ENCODE peak calls at places on chromosomes 16 and 17, in four cellular contexts. Z is IMR-90, V is mesendoderm, L is H1. A is an unnamed sample. For H3K4me1, the result is how much of the 10 kb centered on the place peaks cover.

GRCh38 chr16:86325360-86325759 is 185.0 kb upstream of the FOXF1 start:
- DNase-seq in L (no peak), Z (no peak), V (no peak), A (no peak)

GRCh38 chr16:11386791-11387546 is 41.7 kb downstream of the RMI2 start:
- DNase-seq in Z (no peak), V (peak), L (peak), A (peak)

GRCh38 chr16:72107371-72107770 is 13.7 kb downstream of the DHX38 start:
- DNase-seq in V (no peak), Z (no peak), L (no peak), A (no peak)

GRCh38 chr16:65601781-65602180 is 479.9 kb upstream of the CDH11 start:
- DNase-seq in L (no peak), V (no peak), Z (no peak), A (no peak)

GRCh38 chr16:50665128-50665878 is 15.8 kb downstream of the SNX20 start:
- DNase-seq in Z (peak), L (peak), V (peak), A (peak)

GRCh38 chr17:31629696-31630470 is 229.2 kb downstream of the COPRS start:
- DNase-seq in V (no peak), L (no peak), Z (peak), A (no peak)

GRCh38 chr16:3443108-3444031 is at the start of the genes NAA60 and ZNF597:
- DNase-seq in V (peak), L (peak), Z (peak), A (peak)

GRCh38 chr16:19644877-19645276 is 73.2 kb downstream of the KNOP1 start:
- DNase-seq in V (peak), Z (peak), L (no peak), A (no peak)

GRCh38 chr16:82782715-82783251 is 156.0 kb downstream of the CDH13 start:
- DNase-seq in Z (no peak), L (peak), V (peak), A (peak)

GRCh38 chr16:72554935-72555334 is 383.0 kb upstream of the PMFBP1 start:
- DNase-seq in Z (peak), L (no peak), V (peak), A (no peak)

GRCh38 chr16:48126801-48127644 is 28.8 kb downstream of the ABCC12 start:
- DNase-seq in Z (peak), L (no peak), V (peak), A (no peak)

GRCh38 chr16:50606431-50607050 is 58.3 kb downstream of the NKD1 start:
- DNase-seq in L (no peak), Z (no peak), V (no peak), A (no peak)

GRCh38 chr17:13351046-13351445 is 250.7 kb downstream of the HS3ST3A1 start:
- DNase-seq in Z (peak), V (no peak), L (no peak), A (no peak)

GRCh38 chr16:84278968-84279367 is 15.7 kb upstream of the WFDC1 start:
- DNase-seq in V (peak), L (no peak), Z (no peak), A (peak)

GRCh38 chr16:85067024-85067423 is 39.4 kb downstream of the KIAA0513 start:
- DNase-seq in Z (no peak), V (no peak), L (no peak), A (no peak)

GRCh38 chr17:77830816-77831490 is 127.5 kb upstream of the TNRC6C start:
- DNase-seq in L (no peak), V (no peak), Z (no peak), A (no peak)
- H3K18ac ChIP-seq in L (peak), V (no peak), Z (no peak), A (no peak)

DNA sequence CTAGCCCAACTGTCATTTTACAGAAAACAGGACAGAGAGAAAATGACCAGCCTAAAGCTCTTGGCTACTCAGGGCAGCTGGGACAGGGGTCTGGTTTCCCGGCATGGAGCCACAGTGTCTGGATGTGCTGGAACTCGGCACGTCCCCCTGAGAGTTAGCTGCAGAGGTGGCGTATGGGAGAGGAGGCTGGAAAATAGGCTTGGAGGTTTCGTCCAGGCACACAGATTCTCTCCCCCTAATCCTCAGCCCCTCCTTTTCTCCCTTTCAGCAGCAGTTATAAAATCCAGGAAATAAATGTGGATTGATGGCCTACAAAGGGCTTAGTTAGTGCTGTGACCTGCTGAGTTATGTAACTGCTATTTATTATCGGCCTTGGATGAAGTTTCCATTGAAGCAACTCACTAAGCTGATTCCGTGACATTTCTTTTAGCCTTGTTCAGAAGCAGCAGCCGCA is 89.5 kb upstream of the TOB1 start:
- DNase-seq in L (peak), V (no peak), Z (no peak), A (no peak)
- H3K4me1 ChIP-seq in L (under half), V (under half), Z (under half), A (under half)

DNA sequence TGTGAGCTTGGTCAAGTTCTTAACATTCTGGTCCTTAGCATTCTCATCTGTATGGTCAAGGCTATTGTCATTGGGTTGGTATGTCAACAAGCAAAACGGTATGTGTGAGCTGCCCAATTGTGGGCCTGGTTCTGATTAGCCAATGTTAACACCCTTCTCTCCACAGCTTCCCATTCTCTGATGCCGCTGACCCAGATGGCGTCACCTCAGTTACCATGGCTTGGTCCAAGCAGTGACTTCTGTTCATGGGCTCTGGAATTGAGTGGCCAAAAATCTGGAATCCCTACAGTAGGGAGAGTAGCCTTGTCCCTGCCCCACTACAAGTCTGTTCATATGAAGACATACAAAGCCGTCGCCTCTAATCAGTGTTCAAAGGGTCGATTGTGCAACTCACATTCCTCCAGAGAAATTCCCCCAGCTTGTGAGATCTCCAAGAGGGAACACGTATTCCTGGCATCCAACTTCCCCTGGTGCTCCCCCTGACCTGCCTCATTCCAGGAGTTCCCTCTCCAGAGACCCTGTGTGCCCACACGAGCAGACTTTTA is 15.8 kb downstream of the TMEM98 start:
- DNase-seq in V (peak), L (no peak), Z (peak), A (no peak)
- H3K56ac ChIP-seq in V (no peak), L (no peak), Z (no peak), A (no peak)

GRCh38 chr17:61324540-61324868 is 75.1 kb upstream of the TBX2 start:
- DNase-seq in V (no peak), L (no peak), Z (peak), A (no peak)

GRCh38 chr17:61322316-61323014 is 77.2 kb upstream of the TBX2 start:
- DNase-seq in V (no peak), L (no peak), Z (no peak), A (no peak)

GRCh38 chr17:61323015-61323379 is 76.6 kb upstream of the TBX2 start:
- DNase-seq in Z (no peak), V (no peak), L (no peak), A (no peak)

GRCh38 chr17:61325382-61326073 is 74.1 kb upstream of the TBX2 start:
- DNase-seq in Z (peak), L (no peak), V (no peak), A (no peak)

DNA sequence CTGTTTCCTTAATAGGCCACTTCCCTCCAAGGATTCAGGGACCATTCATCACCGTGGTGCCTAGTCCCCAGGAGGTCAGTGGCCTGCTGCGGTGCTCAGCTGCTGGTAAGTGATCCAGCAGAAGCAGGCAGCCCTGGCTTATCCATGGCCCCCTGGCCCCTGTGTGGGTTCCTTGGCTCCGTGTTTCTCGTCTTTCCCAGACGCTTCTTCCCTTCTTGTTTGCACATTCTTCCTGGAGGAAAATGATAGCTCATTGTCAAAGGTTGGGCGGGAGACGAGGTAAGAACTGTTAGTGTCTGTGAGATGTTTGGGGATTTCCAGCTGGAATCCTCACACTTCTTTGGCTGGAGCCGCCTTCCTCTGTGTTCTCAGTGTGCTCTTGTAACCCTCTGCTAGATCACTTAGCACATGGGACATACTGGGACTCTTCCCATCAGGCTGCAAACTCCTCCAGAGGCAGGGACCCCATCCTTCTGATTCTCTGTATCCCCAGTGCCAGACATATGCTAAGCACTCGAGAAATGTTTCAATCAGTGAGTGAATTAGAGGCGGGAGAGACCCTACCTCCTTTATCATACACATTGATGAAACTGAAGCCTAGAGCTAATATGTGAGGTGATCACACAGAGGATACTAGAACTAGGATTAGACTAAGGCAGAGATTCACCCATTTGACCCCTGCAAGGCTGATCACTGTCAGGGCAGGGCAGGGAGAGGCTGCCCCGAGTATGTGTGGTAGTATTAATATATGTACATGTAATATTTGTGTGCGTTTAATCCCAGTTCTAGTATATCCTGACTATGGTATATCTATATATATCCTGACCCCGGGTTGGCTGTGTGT is 75.7 kb upstream of the TBX2 start:
- DNase-seq in Z (peak), L (no peak), V (peak), A (no peak)
- H3K18ac ChIP-seq in Z (peak), L (no peak), V (no peak), A (no peak)

GRCh38 chr16:1333854-1334719 is 642 bp downstream of the BAIAP3 start:
- DNase-seq in Z (no peak), V (no peak), L (no peak), A (no peak)
- H3K4me1 ChIP-seq in Z (under half), V (under half), L (under half), A (under half)